ENCODE peak calls at places on chromosomes 4 and X, in ten cellular contexts. E is HCT116, K is hepatocyte, O is PC-9, R is GM23338, S is SK-N-SH, L is Karpas-422, U is OCI-LY7, T is MM.1S, M is GM23248. X is an unnamed sample.

GRCh38 chr4:185380320-185380719 is 15.4 kb downstream of the LRP2BP start:
- DNase-seq in E (no peak), K (no peak), O (no peak), R (no peak), S (no peak), L (no peak), U (no peak), T (no peak), M (no peak), X (no peak)

GRCh38 chr4:187744911-187745310 is 250.7 kb upstream of the ZFP42 start:
- DNase-seq in E (peak; percentile 37), K (no peak), O (no peak), R (no peak), S (no peak), L (no peak), U (no peak), T (no peak), M (no peak), X (no peak)

GRCh38 chr4:1793496-1793840 is 375 bp downstream of the FGFR3 start:
- DNase-seq in E (no peak), K (peak; percentile 52), O (no peak), R (peak; percentile 55), S (peak; percentile 83), L (peak; percentile 66), U (no peak), T (peak; percentile 15), M (peak; percentile 59), X (peak; percentile 12)

GRCh38 chr4:1242506-1243450 is 6.2 kb downstream of the CTBP1 start:
- DNase-seq in E (no peak), K (peak; percentile 2), O (no peak), R (no peak), S (peak; percentile 14), L (no peak), U (no peak), T (no peak), M (no peak), X (no peak)

GRCh38 chrX:18956322-18957032 is 27.4 kb downstream of the PHKA2 start:
- DNase-seq in E (no peak), K (no peak), O (no peak), R (no peak), S (no peak), L (no peak), U (no peak), T (no peak), M (no peak), X (peak; percentile 69)

GRCh38 chr4:98446499-98447375 is 185.6 kb downstream of the RAP1GDS1 start:
- DNase-seq in E (no peak), K (no peak), O (no peak), R (no peak), S (no peak), L (no peak), U (peak; percentile 65), T (peak; percentile 10), M (peak; percentile 63), X (no peak)

GRCh38 chr4:166282081-166282770 is 409.2 kb downstream of the TLL1 start:
- DNase-seq in E (no peak), K (no peak), O (no peak), R (no peak), S (no peak), L (no peak), U (no peak), T (no peak), M (no peak), X (peak; percentile 65)

GRCh38 chrX:109352121-109352556 is 129.7 kb downstream of the GUCY2F start:
- DNase-seq in E (no peak), K (peak; percentile 10), O (no peak), R (no peak), S (no peak), L (no peak), U (no peak), T (no peak), M (peak; percentile 33), X (no peak)

GRCh38 chrX:138791551-138791950 is 80.0 kb upstream of the FGF13 start:
- DNase-seq in E (no peak), K (no peak), O (no peak), R (no peak), S (no peak), L (no peak), U (no peak), T (no peak), M (peak; percentile 57), X (peak; percentile 74)

DNA sequence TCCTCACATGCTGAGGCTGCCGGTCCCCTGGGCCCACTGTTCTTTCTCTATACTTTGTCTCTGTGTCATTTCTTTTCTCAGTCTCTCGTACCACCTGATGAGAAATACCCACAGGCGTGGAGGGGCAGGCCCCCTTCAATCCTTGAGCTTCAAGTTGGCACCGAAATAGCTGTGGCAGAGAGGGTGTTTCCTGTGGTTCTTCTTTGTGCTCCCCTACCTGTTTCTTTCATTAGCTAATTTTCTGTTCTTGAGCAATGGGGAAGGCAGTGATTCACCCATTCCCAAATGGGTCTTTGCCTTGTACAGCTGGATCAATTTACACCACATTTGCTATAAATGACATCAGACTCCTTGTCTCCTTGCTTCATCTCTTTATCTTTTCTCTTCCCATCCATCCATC is 2.1 kb upstream of the CYSLTR1 start:
- DNase-seq in E (no peak), K (no peak), O (no peak), R (no peak), S (no peak), L (no peak), U (no peak), T (peak; percentile 58), M (no peak), X (no peak)
- H3K4me2 ChIP-seq in E (no peak overlapping the region), K (no peak overlapping the region), O (no peak overlapping the region), R (no peak overlapping the region), S (no peak overlapping the region), L (no peak overlapping the region), U (no peak overlapping the region), T (peak overlapping the region; percentile 85), M (no peak overlapping the region), X (no peak overlapping the region)

DNA sequence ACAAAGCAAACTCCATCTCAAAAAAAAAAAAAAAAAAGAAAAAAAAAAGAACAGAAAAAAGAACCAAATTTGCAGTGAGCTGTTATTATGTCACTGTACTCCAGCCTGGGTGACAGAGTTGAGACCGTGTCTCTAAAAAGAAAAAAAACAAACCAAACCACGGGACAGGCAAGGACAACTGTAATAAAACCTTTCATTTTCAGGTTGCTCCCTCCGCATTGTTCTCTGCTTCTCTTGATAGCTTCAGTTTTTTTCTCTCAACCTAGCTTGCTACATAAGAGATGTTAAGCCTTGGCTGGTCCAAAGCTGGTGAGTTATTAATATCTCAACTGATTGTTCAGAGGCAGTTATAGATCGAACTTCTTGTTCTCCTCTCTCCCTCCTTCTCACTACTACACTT is 23.1 kb upstream of the ELF2 start:
- DNase-seq in E (no peak), K (no peak), O (no peak), R (no peak), S (no peak), L (no peak), U (no peak), T (peak; percentile 75), M (no peak), X (no peak)
- H3K9me2 ChIP-seq in E (no peaks in the 10 kb centered on the region), K (no peaks in the 10 kb centered on the region), O (no peaks in the 10 kb centered on the region), R (no peaks in the 10 kb centered on the region), S (no peaks in the 10 kb centered on the region), L (no peaks in the 10 kb centered on the region), U (no peaks in the 10 kb centered on the region), T (no peaks in the 10 kb centered on the region), M (no peaks in the 10 kb centered on the region), X (no peaks in the 10 kb centered on the region)

GRCh38 chr4:47669946-47670345 is 167.9 kb downstream of the CORIN start:
- DNase-seq in E (no peak), K (no peak), O (no peak), R (no peak), S (no peak), L (no peak), U (no peak), T (no peak), M (no peak), X (no peak)
- H3K4me2 ChIP-seq in E (no peak overlapping the region), K (no peak overlapping the region), O (no peak overlapping the region), R (no peak overlapping the region), S (no peak overlapping the region), L (no peak overlapping the region), U (no peak overlapping the region), T (no peak overlapping the region), M (no peak overlapping the region), X (no peak overlapping the region)

DNA sequence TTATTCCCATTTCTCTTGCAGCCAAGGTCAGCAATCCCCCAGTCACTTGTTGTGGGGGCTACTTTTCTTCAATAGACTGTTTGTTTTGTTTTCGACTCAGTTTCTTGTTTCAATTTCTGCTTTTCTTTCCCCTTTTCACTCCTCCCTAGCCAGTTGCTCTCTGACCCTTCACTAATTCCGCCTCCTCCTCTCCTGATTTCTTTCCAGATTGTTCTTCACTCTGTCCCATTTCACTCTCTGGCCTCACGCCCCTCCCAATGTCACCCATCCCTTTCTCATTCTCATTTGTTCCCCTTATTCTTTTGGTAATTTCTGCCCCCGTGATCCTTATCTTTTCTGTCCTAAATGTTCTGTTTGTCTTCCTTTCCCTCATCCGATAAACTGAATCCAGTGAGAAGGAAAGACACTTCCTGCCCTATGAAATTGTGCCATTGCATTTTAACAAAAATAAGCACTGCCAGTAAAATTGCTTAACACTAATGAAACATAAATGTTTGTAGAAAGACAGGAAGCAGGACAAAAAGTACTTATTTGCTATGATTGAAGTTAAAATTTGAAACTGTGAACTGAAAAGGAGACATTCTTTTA is 94.5 kb upstream of the RASGEF1B start:
- DNase-seq in E (no peak), K (no peak), O (no peak), R (no peak), S (no peak), L (no peak), U (no peak), T (no peak), M (peak; percentile 7), X (no peak)
- H3K9me2 ChIP-seq in E (no peaks in the 10 kb centered on the region), K (no peaks in the 10 kb centered on the region), O (no peaks in the 10 kb centered on the region), R (no peaks in the 10 kb centered on the region), S (no peaks in the 10 kb centered on the region), L (no peaks in the 10 kb centered on the region), U (no peaks in the 10 kb centered on the region), T (no peaks in the 10 kb centered on the region), M (no peaks in the 10 kb centered on the region), X (no peaks in the 10 kb centered on the region)

DNA sequence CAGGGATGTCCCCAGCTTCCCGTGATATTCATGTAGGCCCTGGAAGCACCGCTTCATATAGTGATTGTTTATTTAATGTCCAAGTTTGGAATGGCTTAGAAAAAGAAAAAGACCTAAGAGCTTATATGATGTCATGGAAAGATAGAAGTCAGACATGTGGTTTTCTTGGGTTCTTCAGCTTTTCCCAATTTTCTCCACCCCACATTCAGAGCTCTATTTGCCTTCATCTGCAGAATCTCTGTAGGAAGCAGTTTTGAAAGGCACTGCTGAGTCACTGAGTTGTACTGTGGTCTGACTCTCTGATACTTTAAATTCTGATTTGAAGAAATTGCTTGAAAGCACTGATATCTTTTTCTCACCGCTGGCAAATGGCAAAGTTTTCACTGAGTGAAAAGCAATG is 120.6 kb upstream of the EDNRA start:
- DNase-seq in E (no peak), K (peak; percentile 48), O (no peak), R (no peak), S (no peak), L (no peak), U (no peak), T (no peak), M (peak; percentile 79), X (peak; percentile 23)
- H3K4me2 ChIP-seq in E (no peak overlapping the region), K (no peak overlapping the region), O (no peak overlapping the region), R (no peak overlapping the region), S (peak overlapping the region; percentile 13), L (no peak overlapping the region), U (no peak overlapping the region), T (no peak overlapping the region), M (peak overlapping the region; percentile 27), X (no peak overlapping the region)

GRCh38 chr4:73459048-73459421 is 22.5 kb upstream of the AFM start:
- DNase-seq in E (no peak), K (no peak), O (no peak), R (no peak), S (no peak), L (no peak), U (no peak), T (no peak), M (no peak), X (no peak)
- H3K9me2 ChIP-seq in E (no peaks in the 10 kb centered on the region), K (no peaks in the 10 kb centered on the region), O (no peaks in the 10 kb centered on the region), R (peaks cover 3% of the 10 kb centered on the region), S (no peaks in the 10 kb centered on the region), L (no peaks in the 10 kb centered on the region), U (no peaks in the 10 kb centered on the region), T (no peaks in the 10 kb centered on the region), M (no peaks in the 10 kb centered on the region), X (no peaks in the 10 kb centered on the region)